ENCODE peak calls at places on chromosomes 12 and 14, in nine cellular contexts. A is neural progenitor cell; N is effector memory CD4-positive, alpha-beta T cell; F is breast epithelium; M is heart left ventricle; T is tibial artery; Y is A673; Q is AG04450; R is left ventricle myocardium inferior. V is an unnamed sample. For H3K9me3, the result is how much of the 10 kb centered on the place peaks cover.

GRCh38 chr12:52628841-52629240 is 10.5 kb upstream of the KRT73 start:
- DNase-seq in R (no peak), T (no peak), Q (no peak), Y (no peak), M (no peak), F (no peak), N (no peak), A (no peak), V (no peak)

GRCh38 chr12:55847033-55847432 is 4.3 kb upstream of the MMP19 start:
- DNase-seq in N (no peak), Q (peak), T (peak), Y (no peak), M (no peak), R (no peak), F (no peak), A (no peak), V (peak)

GRCh38 chr14:104107611-104108569 is 22.4 kb downstream of the ASPG start:
- DNase-seq in T (peak), N (no peak), R (peak), M (peak), A (no peak), Q (no peak), F (no peak), Y (peak), V (peak)

GRCh38 chr12:61037792-61038191 is 1222.4 kb upstream of the USP15 start:
- DNase-seq in A (no peak), Y (no peak), F (no peak), Q (no peak), M (no peak), N (no peak), T (no peak), R (no peak), V (no peak)

GRCh38 chr12:12010277-12011031 is 60.3 kb upstream of the BCL2L14 start:
- DNase-seq in F (peak), R (peak), A (no peak), Y (peak), Q (no peak), M (peak), N (peak), T (peak), V (peak)

GRCh38 chr12:22234561-22234960 is 99.9 kb downstream of the ST8SIA1 start:
- DNase-seq in M (peak), Q (no peak), R (no peak), F (no peak), A (no peak), T (no peak), Y (no peak), N (no peak), V (no peak)

GRCh38 chr14:24238123-24238522 is 4.3 kb downstream of the TINF2 start:
- DNase-seq in R (no peak), T (peak), Y (no peak), A (no peak), Q (no peak), F (no peak), N (no peak), M (no peak), V (no peak)

GRCh38 chr12:94593822-94594442 is 56.4 kb downstream of the TMCC3 start:
- DNase-seq in Y (peak), F (no peak), Q (no peak), N (no peak), A (no peak), M (peak), R (no peak), T (peak), V (no peak)

GRCh38 chr14:68576496-68577244 is 216.2 kb downstream of the ZFP36L1 start:
- DNase-seq in Y (no peak), M (no peak), A (no peak), Q (no peak), F (no peak), R (no peak), T (peak), N (no peak), V (no peak)

GRCh38 chr12:124507188-124508109 is 60.0 kb downstream of the NCOR2 start:
- DNase-seq in R (peak), T (no peak), A (peak), M (peak), Q (no peak), N (no peak), F (no peak), Y (peak), V (no peak)

GRCh38 chr12:4037747-4038312 is 164.6 kb upstream of the PARP11 start:
- DNase-seq in A (peak), N (no peak), R (no peak), F (peak), T (no peak), Y (peak), M (no peak), Q (no peak), V (no peak)

GRCh38 chr14:54683882-54684794 is 117.2 kb downstream of the SAMD4A start:
- DNase-seq in F (no peak), Y (peak), N (no peak), M (peak), R (peak), T (peak), Q (peak), A (peak), V (peak)

GRCh38 chr12:77493311-77493710 is 337.4 kb upstream of the NAV3 start:
- DNase-seq in Q (no peak), R (no peak), M (no peak), F (no peak), T (no peak), N (no peak), Y (no peak), A (no peak), V (no peak)

GRCh38 chr14:101129750-101130149 is 226.2 kb upstream of the RTL1 start:
- DNase-seq in Y (no peak), A (no peak), Q (no peak), N (no peak), M (no peak), F (no peak), T (no peak), R (no peak), V (no peak)

GRCh38 chr12:44581642-44582242 is 294.4 kb downstream of the NELL2 start:
- DNase-seq in R (no peak), Q (no peak), T (no peak), F (no peak), A (peak), N (no peak), Y (peak), M (no peak), V (no peak)

GRCh38 chr14:59406454-59407245 is 58.5 kb downstream of the GPR135 start:
- DNase-seq in N (no peak), M (no peak), F (no peak), T (no peak), A (no peak), R (no peak), Q (peak), Y (no peak), V (no peak)

GRCh38 chr14:65150891-65151290 is 48.6 kb upstream of the MAX start:
- DNase-seq in F (no peak), M (no peak), A (no peak), Y (no peak), R (no peak), Q (no peak), N (no peak), T (no peak), V (no peak)

GRCh38 chr14:24277606-24278321 is 6.4 kb upstream of the RABGGTA start:
- DNase-seq in N (no peak), A (no peak), Y (no peak), R (peak), F (no peak), M (peak), T (no peak), Q (no peak), V (no peak)

GRCh38 chr14:80996049-80996901 is 40.9 kb downstream of the TSHR start:
- DNase-seq in F (no peak), M (peak), Q (peak), A (peak), R (no peak), Y (peak), T (no peak), N (no peak), V (no peak)

GRCh38 chr14:104086661-104087461 is 1.4 kb downstream of the ASPG start:
- DNase-seq in N (no peak), Q (no peak), A (no peak), T (no peak), Y (no peak), M (peak), F (no peak), R (peak), V (no peak)

GRCh38 chr14:69355955-69356321 is 42.2 kb downstream of the ERH start:
- DNase-seq in T (peak), R (no peak), F (peak), A (no peak), Q (no peak), Y (no peak), M (peak), N (no peak), V (peak)

GRCh38 chr14:43475762-43476161 is 1031.3 kb downstream of the FSCB start:
- DNase-seq in Y (no peak), F (no peak), A (no peak), R (no peak), T (no peak), M (no peak), N (no peak), Q (no peak), V (no peak)

GRCh38 chr14:28742171-28742846 is 24.3 kb upstream of the FOXG1 start:
- DNase-seq in Q (no peak), F (no peak), A (no peak), R (no peak), M (no peak), N (no peak), T (no peak), Y (no peak), V (no peak)

GRCh38 chr14:94677747-94678146 is 65.6 kb downstream of the SERPINA3 start:
- DNase-seq in T (peak), N (no peak), A (no peak), M (no peak), Q (no peak), Y (no peak), R (no peak), F (no peak), V (peak)

GRCh38 chr12:50642755-50643154 is 121.1 kb upstream of the ATF1 start:
- DNase-seq in Y (no peak), T (no peak), M (no peak), Q (no peak), R (no peak), N (no peak), F (peak), A (no peak), V (no peak)

GRCh38 chr12:131346578-131347344 is 364.1 kb upstream of the SFSWAP start:
- DNase-seq in T (no peak), A (no peak), M (no peak), N (no peak), F (no peak), R (no peak), Y (no peak), Q (no peak), V (no peak)

GRCh38 chr12:6821271-6821673 is 349 bp upstream of the GPR162 start:
- DNase-seq in N (no peak), Q (peak), Y (peak), F (no peak), R (peak), T (no peak), M (peak), A (peak), V (peak)

GRCh38 chr12:105598032-105598431 is 267.5 kb downstream of the C12orf75 start:
- DNase-seq in A (no peak), N (no peak), Q (no peak), R (no peak), F (no peak), T (no peak), Y (no peak), M (no peak), V (no peak)

GRCh38 chr12:122051231-122051876 is 27.2 kb upstream of the MLXIP start:
- DNase-seq in R (peak), T (peak), F (no peak), Q (no peak), A (no peak), M (peak), Y (no peak), N (no peak), V (peak)
- H3K9me3 ChIP-seq in R (under half), T (under half), F (under half), Q (under half), A (under half), M (under half), Y (under half), N (under half), V (under half)

GRCh38 chr14:97485172-97485571 is 688.0 kb downstream of the VRK1 start:
- DNase-seq in T (no peak), N (no peak), Y (no peak), M (no peak), F (no peak), Q (no peak), A (no peak), R (no peak), V (no peak)

GRCh38 chr14:97491697-97492096 is 694.5 kb downstream of the VRK1 start:
- DNase-seq in N (no peak), Y (no peak), A (no peak), R (no peak), Q (no peak), F (no peak), T (no peak), M (no peak), V (no peak)

GRCh38 chr14:97490521-97491070 is 693.4 kb downstream of the VRK1 start:
- DNase-seq in Y (peak), N (no peak), T (no peak), A (no peak), F (no peak), Q (no peak), M (no peak), R (no peak), V (no peak)

GRCh38 chr14:97489750-97490149 is 692.6 kb downstream of the VRK1 start:
- DNase-seq in A (no peak), M (no peak), N (no peak), R (no peak), T (no peak), Y (no peak), F (no peak), Q (no peak), V (no peak)

GRCh38 chr14:97486601-97487120 is 689.5 kb downstream of the VRK1 start:
- DNase-seq in Y (no peak), R (no peak), Q (no peak), M (no peak), N (no peak), T (no peak), F (no peak), A (no peak), V (no peak)
- H3K4me3 ChIP-seq in Y (no peak), R (no peak), Q (no peak), M (no peak), N (no peak), T (no peak), F (no peak), A (no peak), V (no peak)

GRCh38 chr12:87779016-87779415 is 250.2 kb downstream of the C12orf50 start:
- DNase-seq in F (no peak), T (no peak), A (no peak), R (no peak), M (no peak), N (no peak), Y (no peak), Q (no peak), V (no peak)
- H3K27ac ChIP-seq in F (no peak), T (no peak), A (no peak), R (no peak), M (no peak), N (no peak), Y (no peak), Q (no peak), V (no peak)

DNA sequence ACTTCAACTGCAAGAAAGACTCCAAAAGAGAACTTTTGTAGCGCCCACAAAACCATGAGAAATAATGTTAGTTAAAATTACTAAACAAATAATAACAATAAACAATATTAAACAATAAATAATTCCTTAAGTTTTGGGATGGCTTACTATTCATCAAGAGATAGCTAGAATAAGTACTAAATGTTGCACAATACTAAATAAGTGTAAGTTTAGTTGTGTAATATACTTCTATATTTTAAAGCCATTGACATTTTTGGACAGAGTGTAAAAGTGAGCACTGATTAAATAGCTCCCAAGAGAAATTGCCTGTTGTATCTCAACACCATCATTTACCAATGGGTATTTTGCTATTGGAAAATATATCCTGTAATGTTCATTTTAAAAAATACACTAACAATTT is 166.7 kb downstream of the ALG10 start:
- DNase-seq in A (no peak), Q (no peak), F (no peak), Y (no peak), M (no peak), T (no peak), N (no peak), R (no peak), V (no peak)
- H3K9me3 ChIP-seq in A (under half), Q (under half), F (under half), Y (under half), M (under half), T (under half), N (under half), R (under half), V (under half)

GRCh38 chr14:92539875-92540274 is 26.3 kb downstream of the RIN3 start:
- DNase-seq in T (peak), M (peak), Y (no peak), F (no peak), A (no peak), Q (no peak), N (no peak), R (peak), V (no peak)

GRCh38 chr14:92538412-92539017 is 24.9 kb downstream of the RIN3 start:
- DNase-seq in T (no peak), N (no peak), M (no peak), R (no peak), A (no peak), Y (no peak), F (no peak), Q (no peak), V (peak)

GRCh38 chr14:92542766-92543554 is 29.4 kb downstream of the RIN3 start:
- DNase-seq in Q (no peak), R (no peak), Y (no peak), T (no peak), F (no peak), A (no peak), N (no peak), M (no peak), V (no peak)

GRCh38 chr14:92539419-92539818 is 25.8 kb downstream of the RIN3 start:
- DNase-seq in Q (no peak), A (no peak), Y (no peak), F (no peak), N (no peak), M (no peak), R (no peak), T (no peak), V (no peak)

GRCh38 chr14:92540472-92541048 is 27.0 kb downstream of the RIN3 start:
- DNase-seq in A (no peak), Q (peak), Y (peak), R (peak), T (peak), M (peak), N (no peak), F (peak), V (peak)
- H3K4me3 ChIP-seq in A (no peak), Q (no peak), Y (no peak), R (peak), T (no peak), M (no peak), N (no peak), F (peak), V (no peak)

GRCh38 chr14:100102156-100102785 is 37.0 kb downstream of the EVL start:
- DNase-seq in Y (no peak), N (no peak), T (no peak), R (no peak), F (no peak), A (no peak), Q (no peak), M (no peak), V (no peak)
- H3K27ac ChIP-seq in Y (no peak), N (peak), T (peak), R (peak), F (peak), A (no peak), Q (no peak), M (peak), V (peak)

DNA sequence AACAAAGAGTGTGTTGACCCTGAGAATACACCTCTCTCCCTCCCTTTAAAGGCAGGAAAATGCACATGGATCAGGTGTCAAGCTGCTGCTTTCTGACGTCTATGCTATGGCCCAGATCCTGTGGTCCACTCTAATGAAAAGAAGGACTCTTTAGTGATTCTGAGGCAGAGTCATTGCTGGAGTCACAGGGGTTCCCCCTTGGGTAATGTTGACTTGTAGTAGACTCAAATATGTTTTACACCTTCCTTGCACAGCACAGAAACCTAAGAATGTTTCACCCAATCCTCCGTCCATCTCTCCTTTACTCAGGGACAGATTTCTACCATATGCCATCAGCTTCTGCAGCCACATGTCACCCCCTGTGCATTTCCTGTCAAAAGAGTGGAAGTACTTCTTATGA is 525.4 kb downstream of the TMEM121 start:
- DNase-seq in R (no peak), F (no peak), N (no peak), M (no peak), Y (no peak), A (no peak), Q (no peak), T (no peak), V (no peak)
- H3K9me3 ChIP-seq in R (under half), F (under half), N (under half), M (under half), Y (under half), A (under half), Q (under half), T (under half), V (under half)